ENCODE peak calls at places on chromosomes 6 and 20, in five cellular contexts. One of them, this sample, is unnamed.

GRCh38 chr6:52517502-52518278 is 59.2 kb downstream of the TRAM2 start:
- DNase-seq in fibroblast of lung: peak
- DNase-seq in tibial artery: peak
- DNase-seq in dorsolateral prefrontal cortex: peak
- DNase-seq in anterior cingulate cortex: peak
- DNase-seq in this sample: peak

GRCh38 chr6:83615025-83615999 is 93.6 kb downstream of the SNAP91 start:
- DNase-seq in fibroblast of lung: peak
- DNase-seq in tibial artery: no peak
- DNase-seq in dorsolateral prefrontal cortex: no peak
- DNase-seq in anterior cingulate cortex: no peak
- DNase-seq in this sample: no peak

GRCh38 chr6:83055366-83055964 is 10.2 kb downstream of the UBE3D start:
- DNase-seq in fibroblast of lung: peak
- DNase-seq in tibial artery: peak
- DNase-seq in dorsolateral prefrontal cortex: no peak
- DNase-seq in anterior cingulate cortex: peak
- DNase-seq in this sample: no peak

GRCh38 chr20:23646106-23646958 is 8.6 kb upstream of the CST3 start:
- DNase-seq in fibroblast of lung: no peak
- DNase-seq in tibial artery: no peak
- DNase-seq in dorsolateral prefrontal cortex: no peak
- DNase-seq in anterior cingulate cortex: no peak
- DNase-seq in this sample: no peak

GRCh38 chr6:16841241-16841640 is 80.0 kb upstream of the ATXN1 start:
- DNase-seq in fibroblast of lung: peak
- DNase-seq in tibial artery: no peak
- DNase-seq in dorsolateral prefrontal cortex: no peak
- DNase-seq in anterior cingulate cortex: no peak
- DNase-seq in this sample: no peak

GRCh38 chr6:7920425-7920824 is 9.8 kb upstream of the TXNDC5 start:
- DNase-seq in fibroblast of lung: no peak
- DNase-seq in tibial artery: no peak
- DNase-seq in dorsolateral prefrontal cortex: no peak
- DNase-seq in anterior cingulate cortex: no peak
- DNase-seq in this sample: no peak

GRCh38 chr6:49898904-49899566 is 32.7 kb upstream of the CRISP1 start:
- DNase-seq in fibroblast of lung: no peak
- DNase-seq in tibial artery: no peak
- DNase-seq in dorsolateral prefrontal cortex: no peak
- DNase-seq in anterior cingulate cortex: no peak
- DNase-seq in this sample: no peak

GRCh38 chr20:60048634-60049578 is 90.7 kb downstream of the CDH26 start:
- DNase-seq in fibroblast of lung: no peak
- DNase-seq in tibial artery: no peak
- DNase-seq in dorsolateral prefrontal cortex: no peak
- DNase-seq in anterior cingulate cortex: no peak
- DNase-seq in this sample: no peak

GRCh38 chr6:34680802-34681515 is 15.6 kb downstream of the ILRUN start:
- DNase-seq in fibroblast of lung: peak
- DNase-seq in tibial artery: no peak
- DNase-seq in dorsolateral prefrontal cortex: no peak
- DNase-seq in anterior cingulate cortex: no peak
- DNase-seq in this sample: no peak

GRCh38 chr6:72809701-72810379 is 188.0 kb downstream of the KCNQ5 start:
- DNase-seq in fibroblast of lung: no peak
- DNase-seq in tibial artery: no peak
- DNase-seq in dorsolateral prefrontal cortex: no peak
- DNase-seq in anterior cingulate cortex: no peak
- DNase-seq in this sample: no peak

GRCh38 chr6:150008588-150008987 is 16.7 kb downstream of the RAET1L start:
- DNase-seq in fibroblast of lung: no peak
- DNase-seq in tibial artery: no peak
- DNase-seq in dorsolateral prefrontal cortex: no peak
- DNase-seq in anterior cingulate cortex: no peak
- DNase-seq in this sample: no peak

GRCh38 chr6:157248264-157248663 is 75.1 kb downstream of the TMEM242 start:
- DNase-seq in fibroblast of lung: no peak
- DNase-seq in tibial artery: no peak
- DNase-seq in dorsolateral prefrontal cortex: no peak
- DNase-seq in anterior cingulate cortex: no peak
- DNase-seq in this sample: no peak

This sample was measured in caudate nucleus.